ENCODE peak calls at places on chromosomes 7 and 10, in six cellular contexts. A is heart left ventricle, X is ascending aorta, D is mucosa of descending colon, G is cardiac muscle cell, U is right lobe of liver. F is an unnamed sample.

GRCh38 chr7:38862666-38863065 is 46.3 kb downstream of the VPS41 start:
- DNase-seq in A (no peak), X (no peak), D (no peak), G (no peak), U (no peak), F (no peak)

GRCh38 chr10:107409517-107409916 is 245.0 kb upstream of the SORCS1 start:
- DNase-seq in A (no peak), X (no peak), D (no peak), G (peak), U (no peak), F (no peak)

GRCh38 chr7:133837248-133837647 is 289.9 kb upstream of the LRGUK start:
- DNase-seq in A (no peak), X (no peak), D (no peak), G (peak), U (no peak), F (no peak)

GRCh38 chr7:35025391-35025870 is 11.9 kb downstream of the DPY19L1 start:
- DNase-seq in A (no peak), X (no peak), D (no peak), G (no peak), U (no peak), F (no peak)

GRCh38 chr10:77168861-77169260 is 468.7 kb downstream of the KCNMA1 start:
- DNase-seq in A (no peak), X (no peak), D (no peak), G (no peak), U (no peak), F (no peak)

GRCh38 chr10:97406064-97406463 is 4.9 kb upstream of the RRP12 start:
- DNase-seq in A (peak), X (no peak), D (no peak), G (no peak), U (no peak), F (no peak)

GRCh38 chr10:98323221-98324164 is 55.5 kb upstream of the LOXL4 start:
- DNase-seq in A (peak), X (peak), D (peak), G (peak), U (no peak), F (no peak)

GRCh38 chr10:31317652-31318381 is 1.2 kb upstream of the ZEB1 start:
- DNase-seq in A (no peak), X (no peak), D (peak), G (no peak), U (no peak), F (no peak)

GRCh38 chr7:92653136-92653535 is 62.9 kb upstream of the FAM133B start:
- DNase-seq in A (no peak), X (no peak), D (no peak), G (peak), U (no peak), F (no peak)

GRCh38 chr7:91142743-91143142 is 121.5 kb upstream of the FZD1 start:
- DNase-seq in A (no peak), X (no peak), D (no peak), G (no peak), U (no peak), F (no peak)

GRCh38 chr10:95421782-95422181 is 131.0 kb upstream of the PDLIM1 start:
- DNase-seq in A (no peak), X (no peak), D (no peak), G (no peak), U (no peak), F (no peak)

GRCh38 chr10:17958049-17958448 is 6.3 kb downstream of the SLC39A12 start:
- DNase-seq in A (no peak), X (no peak), D (no peak), G (no peak), U (no peak), F (no peak)

GRCh38 chr7:81159402-81159801 is 240.6 kb upstream of the SEMA3C start:
- DNase-seq in A (no peak), X (no peak), D (no peak), G (no peak), U (no peak), F (no peak)

GRCh38 chr10:77293785-77294184 is 343.8 kb downstream of the KCNMA1 start:
- DNase-seq in A (no peak), X (no peak), D (no peak), G (peak), U (no peak), F (no peak)

GRCh38 chr10:21130108-21130507 is 233.0 kb upstream of the NEBL start:
- DNase-seq in A (no peak), X (no peak), D (no peak), G (no peak), U (no peak), F (no peak)

GRCh38 chr7:80453699-80454340 is 58.0 kb downstream of the GNAT3 start:
- DNase-seq in A (no peak), X (no peak), D (no peak), G (peak), U (no peak), F (no peak)

GRCh38 chr7:49928787-49929186 is 155.3 kb downstream of the VWC2 start:
- DNase-seq in A (no peak), X (no peak), D (no peak), G (no peak), U (no peak), F (no peak)

GRCh38 chr10:4280481-4281206 is 495.6 kb upstream of the KLF6 start:
- DNase-seq in A (no peak), X (no peak), D (no peak), G (no peak), U (no peak), F (no peak)

GRCh38 chr7:3463696-3464095 is 162.6 kb downstream of the SDK1 start:
- DNase-seq in A (no peak), X (no peak), D (no peak), G (peak), U (no peak), F (no peak)

GRCh38 chr7:45863715-45864114 is 9.2 kb downstream of the CCDC201 start:
- DNase-seq in A (no peak), X (no peak), D (no peak), G (peak), U (no peak), F (no peak)

GRCh38 chr7:51079494-51079893 is 237.1 kb downstream of the COBL start:
- DNase-seq in A (no peak), X (no peak), D (no peak), G (no peak), U (no peak), F (no peak)

GRCh38 chr10:10500941-10501340 is 516.7 kb upstream of the CELF2 start:
- DNase-seq in A (no peak), X (no peak), D (no peak), G (no peak), U (no peak), F (no peak)

GRCh38 chr10:80412521-80412920 is 4.2 kb downstream of the PRXL2A start:
- DNase-seq in A (no peak), X (no peak), D (no peak), G (no peak), U (no peak), F (no peak)

GRCh38 chr10:23186178-23186577 is 5.9 kb upstream of the PTF1A start:
- DNase-seq in A (no peak), X (peak), D (no peak), G (no peak), U (no peak), F (no peak)

GRCh38 chr7:157140118-157140905 is 1.6 kb downstream of the UBE3C start:
- DNase-seq in A (no peak), X (no peak), D (no peak), G (no peak), U (no peak), F (no peak)

GRCh38 chr10:33441561-33441960 is 107.1 kb upstream of the NRP1 start:
- DNase-seq in A (no peak), X (no peak), D (no peak), G (no peak), U (no peak), F (no peak)

GRCh38 chr10:24419067-24419466 is 210.1 kb downstream of the KIAA1217 start:
- DNase-seq in A (no peak), X (no peak), D (no peak), G (no peak), U (no peak), F (no peak)

GRCh38 chr7:70267381-70267780 is 669.1 kb downstream of the AUTS2 start:
- DNase-seq in A (no peak), X (no peak), D (no peak), G (peak), U (no peak), F (no peak)

GRCh38 chr10:102613286-102613685 is 31.0 kb upstream of the TRIM8 start:
- DNase-seq in A (no peak), X (no peak), D (no peak), G (no peak), U (no peak), F (no peak)

GRCh38 chr7:30750574-30751256 is 1.2 kb upstream of the INMT start:
- DNase-seq in A (peak), X (peak), D (peak), G (no peak), U (no peak), F (no peak)

GRCh38 chr10:13891542-13892431 is 305.0 kb downstream of the PRPF18 start:
- DNase-seq in A (peak), X (peak), D (no peak), G (peak), U (no peak), F (peak)

GRCh38 chr7:100691676-100692577 is 2.1 kb downstream of the GIGYF1 start:
- DNase-seq in A (peak), X (peak), D (peak), G (peak), U (peak), F (peak)

GRCh38 chr10:103759100-103759781 is 96.1 kb downstream of the SH3PXD2A start:
- DNase-seq in A (peak), X (peak), D (no peak), G (peak), U (no peak), F (peak)

GRCh38 chr7:155408657-155409586 is 49.0 kb upstream of the EN2 start:
- DNase-seq in A (no peak), X (no peak), D (no peak), G (peak), U (no peak), F (peak)

GRCh38 chr7:51045319-51046102 is 262.8 kb upstream of the GRB10 start:
- DNase-seq in A (no peak), X (no peak), D (no peak), G (no peak), U (no peak), F (no peak)

GRCh38 chr7:149220534-149220933 is 18.9 kb upstream of the ZNF212 start:
- DNase-seq in A (no peak), X (no peak), D (no peak), G (no peak), U (no peak), F (no peak)

GRCh38 chr7:80774843-80775242 is 136.4 kb downstream of the CD36 start:
- DNase-seq in A (no peak), X (no peak), D (no peak), G (no peak), U (no peak), F (no peak)

GRCh38 chr7:92827464-92827863 is 8.9 kb downstream of the CDK6 start:
- DNase-seq in A (peak), X (no peak), D (no peak), G (peak), U (no peak), F (no peak)

GRCh38 chr10:56871160-56871668 is 510.2 kb upstream of the ZWINT start:
- DNase-seq in A (no peak), X (no peak), D (no peak), G (no peak), U (no peak), F (no peak)

GRCh38 chr10:36492590-36493510 is 632.5 kb upstream of the ANKRD30A start:
- DNase-seq in A (no peak), X (peak), D (no peak), G (no peak), U (no peak), F (no peak)

GRCh38 chr10:36489928-36490279 is 635.5 kb upstream of the ANKRD30A start:
- DNase-seq in A (no peak), X (no peak), D (no peak), G (no peak), U (no peak), F (no peak)

GRCh38 chr10:36488579-36488978 is 636.8 kb upstream of the ANKRD30A start:
- DNase-seq in A (no peak), X (no peak), D (no peak), G (no peak), U (no peak), F (no peak)

GRCh38 chr10:36493511-36493880 is 631.9 kb upstream of the ANKRD30A start:
- DNase-seq in A (no peak), X (no peak), D (no peak), G (no peak), U (no peak), F (no peak)

DNA sequence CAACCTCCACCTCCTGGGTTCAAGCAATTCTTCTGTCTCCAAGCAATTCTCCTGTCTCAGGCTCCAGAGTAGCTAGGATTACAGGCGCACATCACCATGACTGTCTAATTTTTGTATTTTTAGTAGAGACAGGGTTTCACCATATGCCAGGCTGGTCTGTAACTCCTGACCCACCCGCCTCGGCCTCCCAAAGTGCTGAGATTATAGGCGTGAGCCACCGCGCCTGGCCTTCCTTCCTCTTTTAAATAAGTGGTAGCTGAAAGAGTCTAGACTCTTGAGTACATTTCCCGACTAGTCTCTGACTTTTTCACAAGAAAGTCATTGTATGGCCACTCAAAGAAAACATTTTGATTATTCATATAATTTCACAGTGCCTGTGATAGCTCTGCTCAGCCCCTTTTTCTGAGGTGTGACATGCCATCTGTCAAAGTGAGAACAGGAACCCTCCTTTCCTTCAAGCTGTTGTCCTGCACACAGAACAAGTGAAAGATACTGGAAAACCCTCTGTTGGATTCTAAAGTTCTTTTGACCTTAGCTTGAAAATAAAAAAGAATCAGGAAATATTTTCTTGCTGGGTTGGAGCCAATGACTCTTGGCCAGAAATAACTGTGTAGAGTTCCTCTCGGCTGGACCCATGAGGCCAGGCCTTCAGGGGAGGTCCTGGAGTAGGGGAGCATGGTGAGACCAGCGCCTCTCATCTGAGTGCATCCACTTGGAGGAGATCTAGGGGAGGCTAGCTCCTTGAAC is 636.0 kb upstream of the ANKRD30A start:
- DNase-seq in A (peak), X (no peak), D (no peak), G (no peak), U (no peak), F (no peak)
- TF ChIP-seq CTCF in A (no peak), X (no peak), D (no peak), G (no peak), U (no peak), F (no peak)

GRCh38 chr7:105429746-105430612 is 41.3 kb upstream of the SRPK2 start:
- DNase-seq in A (peak), X (no peak), D (no peak), G (peak), U (no peak), F (no peak)
- TF ChIP-seq CTCF in A (peak), X (peak), D (peak), G (peak), U (peak), F (no peak)

GRCh38 chr10:82256275-82256674 is 381.3 kb downstream of the NRG3 start:
- DNase-seq in A (no peak), X (no peak), D (no peak), G (no peak), U (no peak), F (no peak)
- TF ChIP-seq CTCF in A (no peak), X (no peak), D (no peak), G (no peak), U (no peak), F (no peak)

GRCh38 chr7:146131701-146132100 is 15.1 kb downstream of the CNTNAP2 start:
- DNase-seq in A (no peak), X (no peak), D (no peak), G (no peak), U (no peak), F (no peak)
- TF ChIP-seq CTCF in A (no peak), X (no peak), D (no peak), G (no peak), U (no peak), F (no peak)

DNA sequence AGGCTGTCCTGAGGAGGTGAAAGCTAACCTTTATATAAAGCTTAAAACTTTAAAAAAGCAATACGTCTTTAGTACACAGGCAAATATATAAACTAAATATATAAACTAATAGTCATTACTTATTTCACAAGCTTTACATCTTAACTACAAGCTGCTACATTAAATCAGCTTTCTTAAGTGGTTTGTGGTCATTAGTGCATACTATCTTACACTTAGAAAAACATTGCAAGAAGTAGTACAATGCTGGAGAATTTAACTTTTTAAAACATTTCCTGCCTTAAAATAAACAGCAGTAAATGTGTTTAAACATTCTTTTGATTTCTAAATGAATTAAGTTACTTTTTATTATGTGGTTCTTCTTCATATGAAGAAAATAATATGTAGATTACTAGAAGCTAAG is 36.3 kb downstream of the MET start:
- DNase-seq in A (no peak), X (no peak), D (no peak), G (no peak), U (no peak), F (no peak)
- TF ChIP-seq CTCF in A (no peak), X (no peak), D (no peak), G (no peak), U (no peak), F (no peak)

DNA sequence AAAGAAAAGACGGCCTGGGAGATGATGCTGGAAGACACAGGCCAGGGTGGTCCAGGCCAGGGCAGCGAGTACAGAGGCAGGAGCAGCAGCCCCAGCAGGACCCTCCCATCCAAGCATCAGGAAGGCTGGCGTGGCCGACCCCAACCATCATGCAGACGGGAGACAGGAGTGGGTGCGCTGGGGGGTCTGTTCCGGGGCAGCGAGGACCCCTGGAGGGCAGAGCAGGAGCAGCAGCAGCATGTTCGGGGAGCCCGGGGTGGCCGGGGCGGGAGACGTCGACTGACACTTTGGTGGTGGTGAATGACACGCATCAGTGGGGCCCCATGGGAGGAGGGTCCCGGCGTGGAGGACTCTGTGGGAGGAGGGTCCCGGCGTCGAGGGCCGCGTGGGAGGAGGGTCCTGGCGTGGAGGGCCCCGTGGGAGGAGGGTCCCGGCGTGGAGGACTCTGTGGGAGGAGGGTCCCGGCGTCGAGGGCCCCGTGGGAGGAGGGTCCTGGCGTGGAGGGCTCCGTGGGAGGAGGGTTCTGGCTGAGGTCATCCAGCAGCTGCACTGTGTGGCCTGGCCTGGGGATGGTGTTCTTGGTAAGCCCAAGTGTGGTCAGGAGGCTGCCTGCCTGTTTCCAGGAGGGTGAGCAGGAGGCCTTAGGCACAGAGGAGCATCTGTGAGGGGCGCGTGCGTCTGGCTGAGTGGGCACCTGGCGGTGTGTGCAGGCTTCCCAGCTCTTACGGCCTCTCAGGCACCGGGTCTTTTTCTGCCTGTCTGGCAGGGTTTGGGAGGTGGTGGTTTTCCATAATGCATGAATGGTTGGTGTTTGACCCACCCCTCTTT is 38.9 kb downstream of the FAM20C start:
- DNase-seq in A (no peak), X (no peak), D (no peak), G (no peak), U (no peak), F (no peak)
- TF ChIP-seq CTCF in A (peak), X (no peak), D (no peak), G (peak), U (no peak), F (no peak)

GRCh38 chr10:70258216-70258615 is 25.0 kb upstream of the PPA1 start:
- DNase-seq in A (no peak), X (no peak), D (no peak), G (no peak), U (no peak), F (no peak)
- TF ChIP-seq CTCF in A (no peak), X (no peak), D (no peak), G (no peak), U (no peak), F (no peak)